ENCODE peak calls at places on chromosome X, in eight cellular contexts. Y, V, A, Z, Q, M, J and D are unnamed samples.

GRCh38 chrX:147602297-147602696 is 309.4 kb upstream of the FMR1 start:
- DNase-seq in M (no peak), Z (no peak), V (no peak), J (no peak), A (no peak), Y (no peak), Q (peak; percentile 1), D (no peak)

GRCh38 chrX:153495362-153495751 is 577 bp downstream of the BGN start:
- DNase-seq in Y (no peak), M (peak; percentile 57), J (no peak), Z (peak; percentile 49), V (no peak), Q (peak; percentile 70), A (no peak), D (peak; percentile 61)

GRCh38 chrX:73577368-73577767 is 14.4 kb downstream of the CHIC1 start:
- DNase-seq in Z (peak; percentile 87), Q (peak; percentile 91), J (no peak), A (no peak), V (no peak), Y (peak; percentile 5), M (no peak), D (no peak)

GRCh38 chrX:91081873-91082272 is 352.8 kb upstream of the PABPC5 start:
- DNase-seq in Q (no peak), Y (no peak), Z (no peak), M (no peak), V (no peak), J (no peak), A (no peak), D (no peak)

GRCh38 chrX:21440911-21441310 is 66.7 kb downstream of the CNKSR2 start:
- DNase-seq in V (no peak), M (no peak), Q (no peak), Z (no peak), Y (no peak), A (no peak), J (no peak), D (no peak)

GRCh38 chrX:97159916-97160800 is 276.4 kb downstream of the RPA4 start:
- DNase-seq in V (no peak), J (no peak), M (no peak), Q (no peak), Y (no peak), Z (no peak), A (no peak), D (no peak)

GRCh38 chrX:154115750-154116149 is 18.2 kb upstream of the MECP2 start:
- DNase-seq in A (no peak), M (no peak), Q (no peak), Z (no peak), V (no peak), J (no peak), Y (no peak), D (no peak)

GRCh38 chrX:29295987-29296680 is 708.9 kb downstream of the IL1RAPL1 start:
- DNase-seq in Q (peak; percentile 5), V (no peak), A (no peak), Z (peak; percentile 57), M (no peak), Y (no peak), J (no peak), D (no peak)

GRCh38 chrX:68936608-68937007 is 107.8 kb downstream of the EFNB1 start:
- DNase-seq in Z (peak; percentile 81), Y (no peak), A (no peak), Q (peak; percentile 92), J (no peak), M (no peak), V (no peak), D (no peak)

GRCh38 chrX:13223868-13224555 is 95.8 kb downstream of the ATXN3L start:
- DNase-seq in M (peak; percentile 15), A (no peak), J (no peak), Q (peak; percentile 86), Z (peak; percentile 96), Y (peak; percentile 25), V (no peak), D (no peak)

GRCh38 chrX:72097081-72097480 is 34.6 kb downstream of the RTL5 start:
- DNase-seq in J (no peak), V (no peak), Q (no peak), Z (no peak), Y (no peak), M (no peak), A (no peak), D (no peak)

GRCh38 chrX:1576201-1577101 is 15.0 kb upstream of the AKAP17A start:
- DNase-seq in A (no peak), J (no peak), Y (no peak), V (no peak), Q (no peak), Z (no peak), M (no peak), D (no peak)

GRCh38 chrX:5236096-5236495 is 992.6 kb downstream of the NLGN4X start:
- DNase-seq in Q (no peak), J (no peak), M (no peak), Z (no peak), A (no peak), V (no peak), Y (no peak), D (no peak)

GRCh38 chrX:101550825-101551767 is 749 bp downstream of the ARMCX1 start:
- DNase-seq in J (no peak), Y (peak; percentile 67), V (peak; percentile 64), Q (peak; percentile 73), Z (peak; percentile 42), M (peak; percentile 60), A (no peak), D (peak; percentile 69)

GRCh38 chrX:39336709-39337294 is 535.5 kb downstream of the MID1IP1 start:
- DNase-seq in M (peak; percentile 22), A (no peak), Z (no peak), V (no peak), J (no peak), Y (peak; percentile 11), Q (peak; percentile 0), D (no peak)

GRCh38 chrX:10044021-10044420 is 76.9 kb downstream of the CLDN34 start:
- DNase-seq in V (no peak), A (no peak), M (no peak), Q (no peak), Z (no peak), Y (no peak), J (no peak), D (no peak)

GRCh38 chrX:149903889-149904748 is 23.1 kb downstream of the MAGEA8 start:
- DNase-seq in V (no peak), Y (no peak), Q (peak; percentile 33), A (no peak), J (no peak), M (no peak), Z (peak; percentile 11), D (no peak)

GRCh38 chrX:18789916-18790315 is 82.5 kb downstream of the PPEF1 start:
- DNase-seq in M (no peak), Z (no peak), J (no peak), Y (no peak), Q (no peak), V (no peak), A (no peak), D (no peak)

GRCh38 chrX:130105226-130105625 is 5.1 kb downstream of the ELF4 start:
- DNase-seq in Y (no peak), Z (no peak), Q (peak; percentile 17), A (no peak), M (no peak), V (no peak), J (no peak), D (no peak)

GRCh38 chrX:12949927-12950656 is 24.8 kb upstream of the TMSB4X start:
- DNase-seq in Y (peak; percentile 84), J (peak; percentile 74), Z (peak; percentile 92), A (peak; percentile 81), M (peak; percentile 76), Q (peak; percentile 90), V (peak; percentile 78), D (peak; percentile 82)

GRCh38 chrX:149827254-149827653 is 45.5 kb downstream of the MAGEA9 start:
- DNase-seq in J (no peak), A (no peak), Y (no peak), V (no peak), Q (no peak), M (no peak), Z (no peak), D (no peak)